ENCODE peak calls at places on chromosomes 5 and 9, in seven cellular contexts. S, P, Z, F, K, D and G are unnamed samples.

GRCh38 chr9:17531642-17532254 is 47.1 kb upstream of the SH3GL2 start:
- DNase-seq in P (peak; percentile 73), D (peak; percentile 38), K (no peak), S (peak; percentile 76), F (peak; percentile 65), Z (peak; percentile 18), G (no peak)

GRCh38 chr9:34431661-34432060 is 26.7 kb downstream of the FAM219A start:
- DNase-seq in D (no peak), F (no peak), P (no peak), K (no peak), S (no peak), Z (no peak), G (no peak)

GRCh38 chr5:82396871-82397514 is 118.8 kb upstream of the RPS23 start:
- DNase-seq in P (peak; percentile 88), D (peak; percentile 23), Z (peak; percentile 67), S (peak; percentile 73), K (peak; percentile 85), F (no peak), G (peak; percentile 37)

GRCh38 chr9:127194881-127195713 is 69.5 kb upstream of the GARNL3 start:
- DNase-seq in F (no peak), Z (no peak), S (no peak), K (no peak), D (peak; percentile 73), P (peak; percentile 59), G (no peak)

GRCh38 chr9:2132484-2133082 is 117.4 kb downstream of the SMARCA2 start:
- DNase-seq in P (peak; percentile 23), F (peak; percentile 42), D (peak; percentile 34), K (no peak), S (no peak), Z (no peak), G (no peak)

GRCh38 chr9:5429873-5430564 is 7.7 kb downstream of the PLGRKT start:
- DNase-seq in K (no peak), P (no peak), D (no peak), Z (no peak), F (no peak), S (no peak), G (no peak)

GRCh38 chr9:1100945-1101344 is 50.8 kb downstream of the DMRT2 start:
- DNase-seq in K (no peak), S (peak; percentile 63), Z (no peak), P (no peak), D (no peak), F (no peak), G (peak; percentile 36)

GRCh38 chr5:94891565-94892362 is 273.3 kb downstream of the SLF1 start:
- DNase-seq in Z (no peak), K (no peak), D (no peak), P (no peak), S (no peak), F (no peak), G (no peak)

GRCh38 chr5:142125378-142125777 is 16.8 kb downstream of the NDFIP1 start:
- DNase-seq in S (no peak), D (no peak), K (no peak), Z (no peak), F (no peak), P (no peak), G (no peak)

GRCh38 chr5:132877938-132878337 is 4.5 kb downstream of the LEAP2 start:
- DNase-seq in D (no peak), Z (no peak), P (peak; percentile 51), F (no peak), K (no peak), S (no peak), G (no peak)

GRCh38 chr5:15483348-15484090 is 16.5 kb upstream of the FBXL7 start:
- DNase-seq in S (no peak), P (peak; percentile 11), K (no peak), F (peak; percentile 15), D (no peak), Z (no peak), G (no peak)

GRCh38 chr5:102764381-102765005 is 9.4 kb downstream of the PAM start:
- DNase-seq in Z (no peak), F (no peak), D (no peak), S (no peak), K (no peak), P (no peak), G (no peak)

GRCh38 chr9:83962165-83962564 is 17.9 kb downstream of the HNRNPK start:
- DNase-seq in F (no peak), P (no peak), S (no peak), Z (no peak), K (no peak), D (no peak), G (no peak)

GRCh38 chr5:28743362-28743761 is 1705.0 kb upstream of the CDH9 start:
- DNase-seq in P (no peak), Z (no peak), K (no peak), F (no peak), D (no peak), S (no peak), G (no peak)

GRCh38 chr5:102763734-102764133 is 8.6 kb downstream of the PAM start:
- DNase-seq in Z (no peak), F (no peak), S (no peak), D (no peak), P (no peak), K (no peak), G (no peak)

GRCh38 chr5:37111426-37112382 is 137.5 kb downstream of the CPLANE1 start:
- DNase-seq in K (no peak), F (no peak), P (no peak), Z (no peak), D (no peak), S (no peak), G (no peak)

DNA sequence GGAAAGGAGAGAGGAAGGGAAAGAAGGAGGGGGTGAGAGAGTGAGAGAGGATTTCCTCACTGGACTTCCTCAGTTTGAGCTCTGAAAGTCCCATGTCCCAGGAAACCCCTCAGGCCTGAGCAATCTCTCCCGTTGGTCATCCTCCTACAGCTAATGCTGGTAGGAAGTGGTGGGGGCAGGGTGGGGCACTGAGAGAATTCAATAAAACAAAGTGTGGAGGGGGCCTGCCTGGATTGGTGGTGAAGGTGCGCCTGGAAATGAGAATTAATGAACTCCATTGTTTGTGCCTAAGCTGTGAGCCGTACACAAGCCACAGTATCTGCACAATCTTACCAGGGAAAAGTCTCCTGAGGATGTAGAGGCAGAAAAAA is 195.0 kb downstream of the RGS3 start:
- DNase-seq in Z (no peak), F (no peak), D (no peak), P (no peak), K (no peak), S (no peak), G (no peak)
- H3K4me3 ChIP-seq in Z (no peak overlapping the region), F (no peak overlapping the region), D (no peak overlapping the region), P (no peak overlapping the region), K (no peak overlapping the region), S (no peak overlapping the region), G (no peak overlapping the region)

GRCh38 chr9:87579761-87580626 is 82.3 kb downstream of the DAPK1 start:
- DNase-seq in P (no peak), D (no peak), K (no peak), Z (no peak), S (no peak), F (no peak), G (no peak)

GRCh38 chr9:87581949-87582637 is 84.4 kb downstream of the DAPK1 start:
- DNase-seq in P (no peak), S (no peak), Z (no peak), F (no peak), D (no peak), K (no peak), G (no peak)

GRCh38 chr9:87578625-87579024 is 81.0 kb downstream of the DAPK1 start:
- DNase-seq in Z (no peak), F (no peak), D (no peak), P (no peak), S (no peak), K (no peak), G (no peak)

GRCh38 chr9:87581513-87581912 is 83.8 kb downstream of the DAPK1 start:
- DNase-seq in P (peak; percentile 55), S (no peak), F (no peak), Z (no peak), K (peak; percentile 34), D (no peak), G (no peak)

DNA sequence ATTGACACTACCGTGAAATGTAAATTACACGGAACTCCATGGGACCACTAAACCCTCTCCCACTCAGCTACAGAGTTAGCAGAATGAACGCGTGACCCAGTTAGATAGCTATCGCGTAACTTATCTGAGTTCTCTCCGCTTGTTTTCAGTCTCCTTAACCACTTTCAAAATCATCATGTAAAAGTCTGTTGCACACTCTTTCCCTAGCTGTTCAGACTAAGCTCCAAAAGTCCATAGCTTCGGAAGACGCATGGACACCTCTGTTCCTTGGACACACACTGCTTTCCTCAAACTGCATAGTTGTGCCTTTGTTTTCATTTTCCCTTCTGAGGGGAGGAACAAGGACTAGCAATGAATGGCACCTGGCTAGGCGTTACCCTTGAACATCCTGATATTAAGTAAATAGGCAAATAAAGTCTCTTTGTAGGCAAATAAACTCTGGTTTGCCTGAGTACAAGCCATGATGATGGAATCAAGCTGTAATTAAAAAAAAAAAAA is 83.3 kb downstream of the DAPK1 start:
- DNase-seq in P (no peak), K (no peak), D (no peak), S (no peak), Z (no peak), F (no peak), G (no peak)
- H3K4me3 ChIP-seq in P (no peak overlapping the region), K (no peak overlapping the region), D (no peak overlapping the region), S (no peak overlapping the region), Z (no peak overlapping the region), F (no peak overlapping the region), G (no peak overlapping the region)

GRCh38 chr9:93187047-93187446 is 3.1 kb downstream of the WNK2 start:
- DNase-seq in D (no peak), P (no peak), Z (no peak), S (no peak), F (no peak), K (no peak), G (no peak)
- H3K4me3 ChIP-seq in D (no peak overlapping the region), P (no peak overlapping the region), Z (no peak overlapping the region), S (no peak overlapping the region), F (no peak overlapping the region), K (no peak overlapping the region), G (peak overlapping the region; percentile 51)

GRCh38 chr9:29212590-29213373 is 1639.5 kb upstream of the C9orf72 start:
- DNase-seq in S (peak; percentile 57), F (peak; percentile 72), D (peak; percentile 44), Z (no peak), K (peak; percentile 37), P (peak; percentile 61), G (no peak)
- H3K4me3 ChIP-seq in S (peak overlapping the region; percentile 46), F (peak overlapping the region; percentile 63), D (peak overlapping the region; percentile 51), Z (no peak overlapping the region), K (peak overlapping the region; percentile 50), P (peak overlapping the region; percentile 67), G (peak overlapping the region; percentile 50)

GRCh38 chr5:38593959-38594358 is 37.5 kb upstream of the LIFR start:
- DNase-seq in K (no peak), F (no peak), D (no peak), P (no peak), S (no peak), Z (no peak), G (no peak)
- H3K4me3 ChIP-seq in K (no peak overlapping the region), F (no peak overlapping the region), D (no peak overlapping the region), P (no peak overlapping the region), S (no peak overlapping the region), Z (no peak overlapping the region), G (no peak overlapping the region)

GRCh38 chr5:119345861-119346260 is 10.0 kb upstream of the TNFAIP8 start:
- DNase-seq in Z (no peak), S (no peak), D (no peak), F (no peak), P (no peak), K (no peak), G (no peak)
- H3K4me3 ChIP-seq in Z (no peak overlapping the region), S (no peak overlapping the region), D (no peak overlapping the region), F (no peak overlapping the region), P (no peak overlapping the region), K (no peak overlapping the region), G (no peak overlapping the region)